ENCODE peak calls at places on chromosomes 5 and 9, in five cellular contexts. D is thoracic aorta, E is OCI-LY7, Q is brain microvascular endothelial cell, J is cardiac muscle cell. R is an unnamed sample.

GRCh38 chr5:31886206-31886605 is 247.3 kb downstream of the PDZD2 start:
- DNase-seq in D (no peak), E (no peak), Q (no peak), J (no peak), R (no peak)

GRCh38 chr5:178627259-178627598 is 379 bp upstream of the CLK4 start:
- DNase-seq in D (no peak), E (no peak), Q (no peak), J (no peak), R (no peak)

GRCh38 chr5:98923961-98924360 is 4.8 kb downstream of the CHD1 start:
- DNase-seq in D (no peak), E (no peak), Q (no peak), J (no peak), R (no peak)

GRCh38 chr5:159826351-159827222 is 89.7 kb upstream of the ADRA1B start:
- DNase-seq in D (no peak), E (peak), Q (peak), J (peak), R (peak)

GRCh38 chr9:134897584-134898170 is 17.1 kb downstream of the FCN2 start:
- DNase-seq in D (no peak), E (no peak), Q (no peak), J (no peak), R (no peak)

GRCh38 chr5:149310947-149311675 is 34.2 kb upstream of the GRPEL2 start:
- DNase-seq in D (no peak), E (no peak), Q (peak), J (peak), R (no peak)

GRCh38 chr9:126558051-126558665 is 55.6 kb upstream of the LMX1B start:
- DNase-seq in D (no peak), E (peak), Q (peak), J (peak), R (peak)

GRCh38 chr5:40078907-40079575 is 600.7 kb upstream of the PTGER4 start:
- DNase-seq in D (no peak), E (no peak), Q (no peak), J (no peak), R (no peak)

GRCh38 chr5:174259691-174260420 is 214.3 kb downstream of the NSG2 start:
- DNase-seq in D (no peak), E (no peak), Q (no peak), J (no peak), R (no peak)

GRCh38 chr5:6825678-6826244 is 112.5 kb downstream of the TENT4A start:
- DNase-seq in D (no peak), E (no peak), Q (no peak), J (no peak), R (no peak)

GRCh38 chr5:77230727-77231469 is 20.4 kb downstream of the PDE8B start:
- DNase-seq in D (no peak), E (peak), Q (peak), J (no peak), R (no peak)

GRCh38 chr9:34576593-34576935 is 13.0 kb downstream of the CNTFR start:
- DNase-seq in D (no peak), E (no peak), Q (no peak), J (no peak), R (no peak)

GRCh38 chr5:65024681-65025080 is 256.0 kb downstream of the CWC27 start:
- DNase-seq in D (no peak), E (no peak), Q (no peak), J (no peak), R (no peak)

GRCh38 chr9:109238677-109239076 is 71.6 kb upstream of the FRRS1L start:
- DNase-seq in D (no peak), E (no peak), Q (no peak), J (no peak), R (no peak)

GRCh38 chr5:120926471-120926870 is 462.4 kb downstream of the PRR16 start:
- DNase-seq in D (no peak), E (no peak), Q (no peak), J (no peak), R (no peak)

GRCh38 chr9:34809504-34810186 is 99.7 kb upstream of the CCL21 start:
- DNase-seq in D (no peak), E (no peak), Q (peak), J (peak), R (peak)

GRCh38 chr5:142697356-142697807 is 11.5 kb upstream of the FGF1 start:
- DNase-seq in D (no peak), E (no peak), Q (peak), J (peak), R (no peak)

GRCh38 chr5:88827997-88828396 is 55.0 kb downstream of the MEF2C start:
- DNase-seq in D (no peak), E (no peak), Q (no peak), J (no peak), R (no peak)

GRCh38 chr9:38371495-38371894 is 21.0 kb upstream of the ALDH1B1 start:
- DNase-seq in D (no peak), E (peak), Q (no peak), J (peak), R (peak)

GRCh38 chr9:98903938-98904560 is 39.7 kb upstream of the COL15A1 start:
- DNase-seq in D (no peak), E (no peak), Q (no peak), J (no peak), R (no peak)

GRCh38 chr5:121805931-121806330 is 45.8 kb upstream of the FTMT start:
- DNase-seq in D (no peak), E (no peak), Q (no peak), J (no peak), R (no peak)

GRCh38 chr9:108956098-108956533 is 21.9 kb downstream of the ABITRAM start:
- DNase-seq in D (no peak), E (no peak), Q (no peak), J (no peak), R (no peak)

GRCh38 chr9:133608881-133609280 is 308 bp downstream of the FAM163B start:
- DNase-seq in D (no peak), E (no peak), Q (no peak), J (no peak), R (no peak)

GRCh38 chr9:132955123-132955522 is 10.7 kb upstream of the TSC1 start:
- DNase-seq in D (no peak), E (no peak), Q (no peak), J (no peak), R (no peak)

GRCh38 chr9:100498592-100498991 is 25.6 kb downstream of the TMEFF1 start:
- DNase-seq in D (no peak), E (no peak), Q (no peak), J (peak), R (no peak)

GRCh38 chr9:137734181-137734580 is 115.4 kb downstream of the EHMT1 start:
- DNase-seq in D (no peak), E (peak), Q (no peak), J (no peak), R (no peak)

GRCh38 chr5:219492-219891 is 1.4 kb downstream of the SDHA start:
- DNase-seq in D (no peak), E (peak), Q (no peak), J (peak), R (no peak)

GRCh38 chr9:107368696-107369095 is 85.6 kb downstream of the RAD23B start:
- DNase-seq in D (no peak), E (no peak), Q (no peak), J (peak), R (no peak)

GRCh38 chr5:109907189-109907588 is 217.5 kb downstream of the MAN2A1 start:
- DNase-seq in D (no peak), E (no peak), Q (peak), J (peak), R (no peak)

GRCh38 chr9:122463828-122464632 is 13.7 kb downstream of the OR1J1 start:
- DNase-seq in D (no peak), E (peak), Q (no peak), J (peak), R (peak)

GRCh38 chr9:34578241-34579096 is 11.1 kb downstream of the CNTFR start:
- DNase-seq in D (no peak), E (no peak), Q (peak), J (peak), R (no peak)

GRCh38 chr5:3092664-3093063 is 341.2 kb upstream of the IRX2 start:
- DNase-seq in D (no peak), E (no peak), Q (no peak), J (no peak), R (no peak)
- TF ChIP-seq CTCF in D (no peak), E (no peak), Q (no peak), J (no peak), R (no peak)

GRCh38 chr5:138632900-138633489 is 57.8 kb upstream of the HSPA9 start:
- DNase-seq in D (no peak), E (peak), Q (peak), J (peak), R (peak)
- TF ChIP-seq CTCF in D (no peak), E (peak), Q (peak), J (peak), R (peak)

GRCh38 chr5:141342773-141343172 is 856 bp upstream of the PCDHGA3 start:
- DNase-seq in D (no peak), E (no peak), Q (no peak), J (no peak), R (no peak)

GRCh38 chr5:141343953-141344463 is 379 bp downstream of the PCDHGA3 start:
- DNase-seq in D (no peak), E (no peak), Q (no peak), J (no peak), R (no peak)

GRCh38 chr5:141343242-141343952 is at the start of gene PCDHGA3:
- DNase-seq in D (no peak), E (peak), Q (peak), J (peak), R (no peak)

DNA sequence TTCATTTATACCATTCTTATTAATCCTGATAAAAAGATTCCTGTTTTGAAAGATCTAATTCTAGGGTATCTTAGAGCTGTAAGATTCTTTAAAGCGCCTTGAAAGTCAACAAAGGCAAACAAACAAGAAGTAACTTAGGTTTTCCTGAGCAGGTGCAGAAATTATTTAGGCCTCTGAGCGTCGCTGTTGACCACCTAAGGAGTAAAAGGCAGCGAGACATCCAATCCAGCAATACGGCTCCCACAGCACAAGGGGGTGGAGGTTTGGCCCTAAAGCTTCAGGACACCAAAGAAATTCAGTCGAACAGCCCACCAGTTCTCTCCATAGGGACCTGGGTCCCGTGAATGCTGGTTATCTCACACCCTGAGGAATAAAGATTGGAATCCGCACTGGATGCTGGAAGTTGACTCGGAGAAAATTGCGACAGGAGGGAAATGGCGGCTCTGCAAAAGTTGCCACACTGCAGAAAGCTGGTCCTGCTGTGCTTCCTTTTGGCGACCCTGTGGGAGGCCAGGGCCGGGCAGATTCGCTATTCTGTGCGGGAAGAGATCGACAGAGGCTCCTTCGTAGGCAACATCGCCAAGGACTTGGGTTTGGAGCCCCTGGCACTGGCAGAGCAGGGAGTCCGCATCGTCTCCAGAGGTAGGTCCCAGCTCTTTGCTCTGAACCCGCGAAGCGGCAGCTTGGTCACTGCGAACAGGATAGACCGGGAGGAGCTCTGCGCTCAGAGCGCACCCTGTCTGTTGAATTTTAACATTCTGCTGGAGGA is at the start of gene PCDHGA2:
- DNase-seq in D (no peak), E (peak), Q (peak), J (peak), R (no peak)
- TF ChIP-seq CTCF in D (peak), E (peak), Q (peak), J (peak), R (peak)

GRCh38 chr5:180093651-180094382 is 22.3 kb upstream of the RNF130 start:
- DNase-seq in D (no peak), E (no peak), Q (no peak), J (peak), R (no peak)

GRCh38 chr5:180090098-180090768 is 18.7 kb upstream of the RNF130 start:
- DNase-seq in D (no peak), E (peak), Q (peak), J (peak), R (peak)

GRCh38 chr5:180093241-180093640 is 21.7 kb upstream of the RNF130 start:
- DNase-seq in D (no peak), E (no peak), Q (no peak), J (no peak), R (no peak)

GRCh38 chr5:180088561-180088960 is 17.0 kb upstream of the RNF130 start:
- DNase-seq in D (no peak), E (no peak), Q (no peak), J (no peak), R (no peak)

GRCh38 chr5:180090769-180091546 is 19.4 kb upstream of the RNF130 start:
- DNase-seq in D (no peak), E (peak), Q (peak), J (peak), R (no peak)
- TF ChIP-seq CTCF in D (no peak), E (peak), Q (peak), J (peak), R (no peak)

GRCh38 chr5:42824347-42824976 is 12.8 kb upstream of the SELENOP start:
- DNase-seq in D (no peak), E (no peak), Q (no peak), J (no peak), R (no peak)
- TF ChIP-seq CTCF in D (no peak), E (no peak), Q (no peak), J (no peak), R (no peak)

GRCh38 chr5:45774528-45774927 is 78.3 kb upstream of the HCN1 start:
- DNase-seq in D (no peak), E (peak), Q (no peak), J (no peak), R (no peak)
- TF ChIP-seq CTCF in D (no peak), E (peak), Q (no peak), J (no peak), R (peak)

GRCh38 chr5:14872070-14872989 is 752 bp upstream of the ANKH start:
- DNase-seq in D (peak), E (peak), Q (peak), J (peak), R (peak)
- TF ChIP-seq CTCF in D (peak), E (peak), Q (peak), J (peak), R (peak)

DNA sequence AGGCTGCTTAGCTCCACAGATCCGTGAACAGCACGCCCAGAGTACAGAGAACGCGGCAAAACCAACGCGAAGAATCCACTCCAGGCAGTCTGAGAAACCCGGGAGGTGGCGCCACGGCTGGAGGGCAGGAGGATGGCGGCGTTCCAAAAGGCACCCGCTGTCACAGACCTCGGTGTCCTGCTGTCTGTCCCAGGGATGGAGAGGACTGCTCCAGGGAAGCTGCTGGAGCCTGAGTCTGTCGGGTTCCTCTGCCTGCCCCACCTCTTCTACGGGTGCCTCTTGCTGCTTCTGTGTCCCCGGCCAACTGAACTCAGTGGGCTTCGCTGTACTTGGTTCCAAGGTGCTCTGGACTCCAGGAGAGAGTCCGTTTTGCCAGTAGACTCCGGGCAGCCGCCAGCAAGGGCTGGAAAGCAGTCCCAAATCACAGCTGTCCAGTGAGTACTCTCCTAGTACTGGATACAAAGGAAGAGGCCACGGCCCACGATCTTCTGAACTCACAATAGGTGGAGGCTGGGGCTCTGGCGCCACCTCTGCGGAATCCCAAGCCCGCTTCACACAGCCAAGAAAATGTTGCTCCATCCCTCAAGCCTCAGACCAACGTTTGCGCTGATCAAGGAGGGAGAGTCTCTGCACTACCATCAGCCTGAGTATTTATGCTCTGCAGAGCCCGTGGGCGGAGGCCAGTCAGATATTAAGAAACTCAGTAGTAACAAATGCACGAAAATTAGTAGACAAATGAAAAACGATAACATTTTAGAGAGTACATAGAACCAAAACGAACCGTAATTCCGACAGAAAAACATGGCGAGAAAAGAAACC is 442 bp downstream of the ANXA2R start:
- DNase-seq in D (no peak), E (peak), Q (peak), J (peak), R (no peak)
- TF ChIP-seq CTCF in D (no peak), E (peak), Q (peak), J (no peak), R (peak)

GRCh38 chr9:114590328-114590727 is 2.8 kb downstream of the ATP6V1G1 start:
- DNase-seq in D (no peak), E (no peak), Q (no peak), J (no peak), R (no peak)

GRCh38 chr9:114588150-114588663 is 638 bp downstream of the ATP6V1G1 start:
- DNase-seq in D (no peak), E (peak), Q (no peak), J (peak), R (no peak)

GRCh38 chr9:114583776-114584175 is 3.8 kb upstream of the ATP6V1G1 start:
- DNase-seq in D (no peak), E (no peak), Q (no peak), J (no peak), R (no peak)

GRCh38 chr9:114588671-114589526 is 1.3 kb downstream of the ATP6V1G1 start:
- DNase-seq in D (no peak), E (peak), Q (peak), J (peak), R (no peak)

GRCh38 chr9:114587345-114588149 is at the start of gene ATP6V1G1:
- DNase-seq in D (peak), E (peak), Q (peak), J (peak), R (peak)
- TF ChIP-seq CTCF in D (no peak), E (peak), Q (no peak), J (peak), R (peak)

DNA sequence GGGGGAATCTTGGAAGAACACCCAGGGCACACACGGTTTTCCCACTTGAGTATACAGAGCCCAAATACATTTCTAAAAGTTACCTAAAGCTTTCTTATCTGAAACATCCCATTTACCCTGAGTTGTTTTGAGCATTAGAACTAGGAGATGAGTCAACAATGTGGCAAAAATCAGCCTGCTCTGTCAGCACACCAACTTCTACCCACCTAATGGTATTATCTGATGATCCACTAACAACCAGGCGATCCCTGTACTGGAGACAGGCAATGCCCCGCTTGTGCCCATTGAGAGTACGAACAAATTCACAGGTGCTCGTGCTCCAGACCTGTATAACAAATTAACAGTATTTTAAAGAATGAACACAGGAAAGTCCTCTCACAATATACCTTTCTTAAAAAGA is 87.0 kb downstream of the SMIM23 start:
- DNase-seq in D (no peak), E (no peak), Q (peak), J (no peak), R (no peak)
- TF ChIP-seq CTCF in D (no peak), E (no peak), Q (no peak), J (no peak), R (no peak)